ENCODE peak calls at places on chromosomes 12 and 14, in four cellular contexts. H is H1, O is mesenchymal stem cell, B is neuronal stem cell. U is an unnamed sample.

GRCh38 chr12:90622431-90622830 is 332.5 kb downstream of the CCER1 start:
- DNase-seq in H (no peak), O (peak), B (no peak), U (peak)

GRCh38 chr14:75234173-75234855 is 44.3 kb upstream of the FOS start:
- DNase-seq in H (no peak), O (peak), B (no peak), U (no peak)

GRCh38 chr14:88233915-88234314 is 89.2 kb downstream of the KCNK10 start:
- DNase-seq in H (peak), O (no peak), B (no peak), U (no peak)

GRCh38 chr14:34025325-34026017 is 74.6 kb upstream of the EGLN3 start:
- DNase-seq in H (no peak), O (no peak), B (no peak), U (peak)

GRCh38 chr12:13784504-13784903 is 196.9 kb downstream of the GRIN2B start:
- DNase-seq in H (no peak), O (no peak), B (no peak), U (no peak)

GRCh38 chr12:8081921-8082577 is at the start of gene NECAP1:
- DNase-seq in H (peak), O (peak), B (peak), U (peak)

GRCh38 chr12:64083285-64084210 is 138.5 kb downstream of the KICS2 start:
- DNase-seq in H (no peak), O (peak), B (no peak), U (no peak)

GRCh38 chr12:68292157-68292940 is 38.9 kb upstream of the IL22 start:
- DNase-seq in H (no peak), O (no peak), B (no peak), U (no peak)

GRCh38 chr14:61186793-61187641 is 94.1 kb downstream of the TMEM30B start:
- DNase-seq in H (no peak), O (no peak), B (no peak), U (no peak)

GRCh38 chr12:22626429-22626828 is 1.5 kb downstream of the ETNK1 start:
- DNase-seq in H (no peak), O (peak), B (no peak), U (peak)

GRCh38 chr12:87157791-87158190 is 871.4 kb downstream of the C12orf50 start:
- DNase-seq in H (peak), O (peak), B (no peak), U (peak)

GRCh38 chr12:122895757-122896636 is at the start of gene VPS37B:
- DNase-seq in H (no peak), O (peak), B (peak), U (peak)

GRCh38 chr12:124636138-124636968 is 68.9 kb upstream of the NCOR2 start:
- DNase-seq in H (no peak), O (peak), B (no peak), U (peak)

GRCh38 chr14:94320243-94320642 is 2.9 kb downstream of the SERPINA6 start:
- DNase-seq in H (no peak), O (no peak), B (no peak), U (no peak)

GRCh38 chr14:32252030-32252670 is 49.1 kb upstream of the RNU6-8 start:
- DNase-seq in H (no peak), O (peak), B (peak), U (peak)

GRCh38 chr12:127811988-127812387 is 455.0 kb upstream of the TMEM132C start:
- DNase-seq in H (peak), O (peak), B (peak), U (peak)

GRCh38 chr14:106694638-106695393 is 1168.4 kb downstream of the TMEM121 start:
- DNase-seq in H (no peak), O (no peak), B (no peak), U (no peak)

GRCh38 chr14:89337161-89337560 is 79.9 kb downstream of the FOXN3 start:
- DNase-seq in H (no peak), O (no peak), B (peak), U (no peak)

GRCh38 chr12:106149096-106149784 is 10.5 kb upstream of the NUAK1 start:
- DNase-seq in H (no peak), O (no peak), B (no peak), U (peak)

GRCh38 chr12:97616936-97617335 is 154.3 kb downstream of the RMST start:
- DNase-seq in H (no peak), O (no peak), B (no peak), U (no peak)

GRCh38 chr14:23460960-23461359 is 8.5 kb upstream of the NGDN start:
- DNase-seq in H (no peak), O (no peak), B (no peak), U (no peak)

GRCh38 chr12:124743479-124744272 is 120.0 kb downstream of the SCARB1 start:
- DNase-seq in H (no peak), O (peak), B (no peak), U (peak)

GRCh38 chr12:91613223-91613779 is 430.7 kb upstream of the DCN start:
- DNase-seq in H (no peak), O (no peak), B (no peak), U (no peak)

GRCh38 chr14:39266589-39266870 is 32.8 kb downstream of the MIA2 start:
- DNase-seq in H (peak), O (no peak), B (no peak), U (peak)

GRCh38 chr14:96038920-96039632 is at the start of gene C14orf132:
- DNase-seq in H (no peak), O (peak), B (no peak), U (peak)

GRCh38 chr12:50686976-50687375 is 76.9 kb upstream of the ATF1 start:
- DNase-seq in H (no peak), O (no peak), B (no peak), U (no peak)

GRCh38 chr12:27779837-27780611 is at the start of the genes KLHL42 and MANSC4:
- DNase-seq in H (no peak), O (peak), B (peak), U (peak)

GRCh38 chr14:73820631-73821030 is 31.0 kb upstream of the PTGR2 start:
- DNase-seq in H (no peak), O (no peak), B (no peak), U (no peak)

GRCh38 chr12:69423037-69423905 is 46.9 kb upstream of the FRS2 start:
- DNase-seq in H (no peak), O (peak), B (no peak), U (peak)

GRCh38 chr14:68230941-68231717 is 411.6 kb downstream of the RAD51B start:
- DNase-seq in H (no peak), O (no peak), B (no peak), U (no peak)

GRCh38 chr14:68233385-68233784 is 413.8 kb downstream of the RAD51B start:
- DNase-seq in H (no peak), O (no peak), B (no peak), U (no peak)

GRCh38 chr14:68234101-68234905 is 414.7 kb downstream of the RAD51B start:
- DNase-seq in H (no peak), O (no peak), B (no peak), U (no peak)

GRCh38 chr14:68232643-68233055 is 413.1 kb downstream of the RAD51B start:
- DNase-seq in H (no peak), O (peak), B (no peak), U (peak)

DNA sequence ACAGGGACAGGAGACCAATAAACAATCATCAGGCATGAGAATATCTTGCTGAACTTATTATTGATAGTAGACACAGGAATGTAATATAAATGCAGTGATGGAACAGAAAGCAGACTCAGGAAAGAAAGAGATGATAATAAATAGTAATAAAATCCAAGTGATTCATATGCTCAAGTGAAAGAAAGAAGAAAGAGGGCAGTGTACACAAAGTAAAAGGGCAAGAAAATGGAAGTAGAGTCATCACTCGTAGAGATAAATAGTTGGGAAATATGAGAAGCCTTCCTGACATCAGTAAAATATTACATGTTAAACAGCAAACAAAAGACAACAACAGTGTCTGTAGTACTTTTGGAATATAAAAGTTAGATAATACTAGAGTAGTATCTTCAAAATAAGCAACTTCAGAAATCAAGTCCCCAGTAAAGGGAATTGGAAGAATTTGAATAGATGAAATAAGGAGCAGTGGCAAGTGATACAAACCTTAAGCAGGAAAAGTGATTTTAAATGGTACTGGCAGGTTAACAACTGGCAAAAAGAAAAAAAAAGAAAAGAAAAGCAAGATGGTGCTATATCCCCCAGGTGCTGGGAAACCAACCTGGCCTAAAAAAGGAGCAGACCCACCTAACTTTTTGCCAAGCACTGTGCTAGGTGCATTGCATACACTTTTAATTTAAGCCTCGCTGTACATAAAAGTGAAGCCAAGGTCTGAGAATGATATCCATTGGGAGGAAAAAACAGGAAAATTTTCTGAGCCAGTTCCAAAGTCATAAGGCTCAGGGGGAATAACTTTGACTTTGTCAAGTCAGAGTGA is 412.5 kb downstream of the RAD51B start:
- DNase-seq in H (no peak), O (peak), B (no peak), U (no peak)
- H2BK12ac ChIP-seq in H (peak), O (no peak), B (no peak), U (no peak)

GRCh38 chr14:50023671-50024490 is 92.5 kb downstream of the VCPKMT start:
- DNase-seq in H (no peak), O (peak), B (no peak), U (no peak)
- H2AFZ ChIP-seq in H (no peak), O (no peak), B (no peak), U (no peak)

GRCh38 chr14:78566017-78566858 is 396.1 kb downstream of the NRXN3 start:
- DNase-seq in H (peak), O (peak), B (peak), U (peak)
- H3K4me3 ChIP-seq in H (no peak), O (peak), B (no peak), U (peak)

DNA sequence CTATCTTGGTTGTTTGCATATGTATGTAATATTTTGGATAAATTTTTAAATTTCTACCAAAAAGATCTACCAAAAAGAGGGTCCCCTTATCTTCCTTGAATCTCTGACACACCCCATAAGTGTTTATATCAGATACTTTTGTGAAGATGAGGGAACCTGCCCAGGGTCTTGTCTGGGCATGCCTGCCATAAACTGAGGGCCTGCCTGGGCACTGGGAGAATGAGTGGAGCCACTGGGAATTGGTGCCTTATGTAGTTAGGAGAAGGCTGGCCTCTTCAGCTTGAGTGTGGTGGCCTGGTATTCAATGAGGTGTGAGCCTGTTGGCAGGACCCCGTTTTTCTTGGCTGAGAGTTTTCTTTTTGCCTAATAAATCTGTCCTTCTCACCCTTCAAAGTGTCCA is 46.5 kb downstream of the OR9K2 start:
- DNase-seq in H (no peak), O (no peak), B (no peak), U (no peak)
- H2BK12ac ChIP-seq in H (no peak), O (no peak), B (no peak), U (no peak)

GRCh38 chr14:59224341-59224740 is 35.9 kb downstream of the DAAM1 start:
- DNase-seq in H (no peak), O (no peak), B (no peak), U (no peak)

GRCh38 chr14:59228416-59228815 is 39.9 kb downstream of the DAAM1 start:
- DNase-seq in H (no peak), O (peak), B (no peak), U (peak)

GRCh38 chr14:59225281-59225680 is 36.8 kb downstream of the DAAM1 start:
- DNase-seq in H (no peak), O (no peak), B (no peak), U (no peak)

DNA sequence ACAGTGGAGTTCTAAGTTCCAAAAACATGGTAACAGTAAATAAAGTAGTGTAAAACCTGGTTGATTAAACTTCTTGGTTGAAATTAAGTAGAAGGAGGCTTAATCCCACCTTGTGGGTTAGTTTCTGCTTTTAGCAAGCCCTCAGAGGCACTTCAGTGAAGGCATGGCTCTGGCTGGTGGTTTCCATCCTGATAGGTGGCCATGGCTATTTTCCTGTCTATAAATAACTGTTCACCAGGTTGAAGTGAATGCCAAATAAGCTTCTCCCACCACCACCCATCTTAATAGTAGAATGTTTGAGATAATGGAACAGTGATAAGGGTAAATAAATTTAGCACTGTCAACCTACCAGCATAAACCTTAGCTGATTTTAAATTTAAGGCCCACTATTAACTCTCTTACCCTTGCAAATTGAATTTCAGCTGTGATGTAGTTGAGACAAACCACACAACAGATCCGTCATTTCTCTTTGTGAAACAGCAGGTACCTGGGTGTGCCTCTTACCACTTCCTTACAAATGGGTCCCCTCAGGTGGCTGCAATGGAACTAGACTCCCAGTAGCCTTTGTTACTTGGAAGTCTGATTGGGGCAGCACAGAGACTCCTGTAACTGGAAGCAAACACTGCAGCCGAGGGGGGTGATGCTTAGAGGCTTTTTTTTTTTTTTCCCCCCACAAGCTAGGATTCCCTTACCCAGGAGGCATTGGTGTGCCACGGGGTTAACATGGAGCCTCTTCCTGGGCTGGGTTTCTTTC is 41.4 kb downstream of the DAAM1 start:
- DNase-seq in H (no peak), O (no peak), B (no peak), U (no peak)
- H2AFZ ChIP-seq in H (no peak), O (no peak), B (no peak), U (no peak)

GRCh38 chr12:114405449-114406271 is at the start of gene TBX5:
- DNase-seq in H (no peak), O (no peak), B (peak), U (no peak)
- H3K4me3 ChIP-seq in H (no peak), O (peak), B (no peak), U (no peak)

GRCh38 chr12:3157581-3158328 is 80.6 kb downstream of the TSPAN9 start:
- DNase-seq in H (no peak), O (no peak), B (no peak), U (no peak)
- H2BK12ac ChIP-seq in H (no peak), O (no peak), B (no peak), U (no peak)

U was measured in trophoblast cell.